ENCODE peak calls at places on chromosomes 1 and 21, in four cellular contexts. G is pancreas, T is endodermal cell, K is psoas muscle. I is an unnamed sample.
A peak's percentile ranks its signal among the peaks of the same experiment; 100 is the strongest.

GRCh38 chr1:172948457-172948856 is 102.3 kb downstream of the TNFSF18 start:
- DNase-seq in G (no peak), T (no peak), K (no peak), I (no peak)

GRCh38 chr1:180777072-180777689 is 135.5 kb upstream of the KIAA1614 start:
- DNase-seq in G (no peak), T (no peak), K (no peak), I (no peak)

GRCh38 chr21:30083120-30083945 is 83.3 kb downstream of the CLDN17 start:
- DNase-seq in G (no peak), T (peak; percentile 85), K (no peak), I (no peak)

GRCh38 chr1:160342953-160343869 is at the start of the genes COPA and NCSTN:
- DNase-seq in G (peak; percentile 84), T (peak; percentile 98), K (peak; percentile 96), I (peak; percentile 93)

GRCh38 chr1:53899206-53899628 is 5.2 kb downstream of the DIO1 start:
- DNase-seq in G (peak; percentile 40), T (no peak), K (no peak), I (no peak)

GRCh38 chr1:66251521-66251920 is 282.4 kb upstream of the SGIP1 start:
- DNase-seq in G (no peak), T (peak; percentile 69), K (no peak), I (no peak)

GRCh38 chr21:44013380-44014088 is 1.4 kb downstream of the TRAPPC10 start:
- DNase-seq in G (no peak), T (no peak), K (no peak), I (no peak)

GRCh38 chr1:243984788-243985187 is 66.3 kb upstream of the ZBTB18 start:
- DNase-seq in G (no peak), T (no peak), K (no peak), I (no peak)

GRCh38 chr1:224357626-224358124 is 996 bp downstream of the CNIH4 start:
- DNase-seq in G (no peak), T (no peak), K (no peak), I (no peak)

GRCh38 chr1:226656201-226656600 is 82.9 kb downstream of the ITPKB start:
- DNase-seq in G (peak; percentile 75), T (peak; percentile 76), K (peak; percentile 43), I (no peak)

GRCh38 chr1:42290130-42290529 is 44.9 kb downstream of the FOXJ3 start:
- DNase-seq in G (no peak), T (no peak), K (no peak), I (no peak)

GRCh38 chr1:32014199-32014936 is 700 bp downstream of the KHDRBS1 start:
- DNase-seq in G (peak; percentile 50), T (peak; percentile 72), K (peak; percentile 71), I (peak; percentile 31)

GRCh38 chr1:224753491-224753890 is 137.4 kb downstream of the CNIH3 start:
- DNase-seq in G (no peak), T (peak; percentile 19), K (no peak), I (no peak)

GRCh38 chr1:208030320-208031091 is 119.6 kb upstream of the CD34 start:
- DNase-seq in G (no peak), T (no peak), K (peak; percentile 72), I (no peak)

GRCh38 chr21:32457360-32457840 is 44.9 kb downstream of the EVA1C start:
- DNase-seq in G (peak; percentile 67), T (no peak), K (peak; percentile 58), I (no peak)

GRCh38 chr1:192263436-192263835 is 53.4 kb upstream of the RGS21 start:
- DNase-seq in G (no peak), T (no peak), K (no peak), I (no peak)

GRCh38 chr1:168531605-168532345 is 12.0 kb downstream of the XCL2 start:
- DNase-seq in G (no peak), T (no peak), K (no peak), I (no peak)

GRCh38 chr1:204684206-204684536 is 1.4 kb downstream of the LRRN2 start:
- DNase-seq in G (no peak), T (peak; percentile 62), K (no peak), I (no peak)

GRCh38 chr1:230572121-230573083 is 69.9 kb upstream of the COG2 start:
- DNase-seq in G (peak; percentile 18), T (peak; percentile 56), K (no peak), I (peak; percentile 65)

GRCh38 chr1:9315411-9316079 is 22.9 kb downstream of the SPSB1 start:
- DNase-seq in G (no peak), T (no peak), K (no peak), I (no peak)

GRCh38 chr1:174743654-174744561 is 255.8 kb upstream of the CACYBP start:
- DNase-seq in G (no peak), T (no peak), K (no peak), I (no peak)

GRCh38 chr1:94806451-94806861 is 13.7 kb upstream of the SLC44A3 start:
- DNase-seq in G (no peak), T (no peak), K (no peak), I (no peak)

GRCh38 chr1:212749924-212750535 is 41.5 kb downstream of the NSL1 start:
- DNase-seq in G (no peak), T (peak; percentile 66), K (no peak), I (peak; percentile 47)

GRCh38 chr1:43537423-43538142 is 6.9 kb downstream of the PTPRF start:
- DNase-seq in G (peak; percentile 89), T (no peak), K (no peak), I (no peak)

DNA sequence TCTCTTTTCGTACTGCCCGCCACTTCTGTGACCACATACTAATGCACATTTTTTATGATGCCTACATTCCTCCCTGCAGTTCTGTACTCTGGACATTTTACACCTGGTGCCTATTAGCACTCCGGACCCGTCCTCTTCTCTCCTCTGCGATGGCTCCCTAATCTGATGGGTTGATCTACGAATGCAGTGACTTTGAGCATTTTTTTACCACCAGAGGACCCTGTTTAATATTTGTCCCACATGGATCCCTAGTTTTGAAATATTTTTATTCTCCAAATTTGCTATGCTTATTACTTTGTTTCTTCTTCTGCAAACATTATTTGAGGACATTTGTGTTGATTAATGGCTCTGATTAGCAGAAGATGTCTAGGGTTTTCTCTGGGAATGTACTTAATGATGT is 5.2 kb downstream of the PPFIA4 start:
- DNase-seq in G (no peak), T (peak; percentile 29), K (no peak), I (no peak)
- TF ChIP-seq CTCF in G (no peak), T (peak; percentile 72), K (peak; percentile 19), I (no peak)

GRCh38 chr1:4117196-4117595 is 217.1 kb upstream of the C1orf174 start:
- DNase-seq in G (no peak), T (no peak), K (no peak), I (no peak)
- H3K9me3 ChIP-seq in G (no peaks in the 10 kb centered on the region), T (no peaks in the 10 kb centered on the region), K (no peaks in the 10 kb centered on the region), I (no peaks in the 10 kb centered on the region)

DNA sequence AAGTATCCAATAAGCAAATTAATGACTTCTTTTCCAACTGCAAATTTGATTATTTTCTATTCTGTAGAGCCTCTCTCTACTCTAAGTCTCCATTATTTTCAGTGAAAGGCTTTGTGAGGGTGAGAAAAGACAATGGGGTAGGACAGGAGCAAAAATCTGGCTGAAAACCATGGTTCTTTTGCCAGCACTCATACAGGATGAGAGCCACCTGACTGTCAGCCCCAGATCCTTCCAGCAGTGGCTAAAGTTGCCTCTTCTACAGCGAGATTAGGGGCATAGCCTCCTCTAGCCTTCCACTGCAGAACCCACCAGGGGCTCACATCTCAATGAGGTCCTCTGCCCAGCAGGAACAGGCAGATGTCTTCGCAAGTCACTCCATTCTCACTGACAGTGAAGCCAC is 23.7 kb downstream of the NMNAT2 start:
- DNase-seq in G (no peak), T (no peak), K (no peak), I (no peak)
- H3K27me3 ChIP-seq in G (no peaks in the 10 kb centered on the region), T (no peaks in the 10 kb centered on the region), K (no peaks in the 10 kb centered on the region), I (no peaks in the 10 kb centered on the region)

DNA sequence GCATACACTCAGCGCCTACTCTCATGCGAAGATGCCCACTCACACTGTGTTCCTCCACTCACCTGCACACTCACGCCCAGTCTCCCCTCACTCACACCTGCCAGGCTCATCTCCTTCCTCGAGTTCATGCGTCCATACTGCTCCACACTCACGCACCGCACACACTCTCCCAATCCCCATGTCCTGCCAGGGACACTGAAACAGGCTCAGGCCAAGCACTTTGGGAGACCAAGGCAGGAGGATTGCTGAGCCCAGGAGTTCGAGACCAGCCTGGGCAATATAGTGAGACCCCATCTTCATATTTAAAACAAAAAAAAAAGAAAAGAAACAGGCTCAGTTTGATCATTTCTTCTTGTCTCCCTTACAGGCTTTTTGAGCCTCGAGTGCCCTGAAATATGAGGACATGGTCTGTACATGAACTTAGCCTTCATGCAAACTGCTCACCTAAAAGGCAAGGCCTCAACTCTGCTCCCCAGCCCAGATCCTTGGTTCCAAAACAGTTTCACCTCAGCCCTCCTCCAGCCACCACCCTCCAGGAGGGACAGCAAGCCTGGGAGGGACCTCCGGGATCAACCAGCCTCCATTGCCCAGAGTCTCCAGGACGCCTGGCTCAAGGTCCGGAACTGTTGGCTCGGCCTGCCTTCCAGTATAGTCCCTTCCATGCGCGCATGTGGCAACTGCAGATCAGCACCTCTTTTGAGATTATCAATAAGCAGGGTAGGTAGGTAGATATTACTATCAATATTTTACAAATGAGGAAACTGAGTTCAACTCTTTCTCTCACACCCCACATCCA is 2.4 kb upstream of the PTAFR start:
- DNase-seq in G (no peak), T (no peak), K (peak; percentile 28), I (no peak)
- TF ChIP-seq CTCF in G (no peak), T (no peak), K (no peak), I (no peak)

DNA sequence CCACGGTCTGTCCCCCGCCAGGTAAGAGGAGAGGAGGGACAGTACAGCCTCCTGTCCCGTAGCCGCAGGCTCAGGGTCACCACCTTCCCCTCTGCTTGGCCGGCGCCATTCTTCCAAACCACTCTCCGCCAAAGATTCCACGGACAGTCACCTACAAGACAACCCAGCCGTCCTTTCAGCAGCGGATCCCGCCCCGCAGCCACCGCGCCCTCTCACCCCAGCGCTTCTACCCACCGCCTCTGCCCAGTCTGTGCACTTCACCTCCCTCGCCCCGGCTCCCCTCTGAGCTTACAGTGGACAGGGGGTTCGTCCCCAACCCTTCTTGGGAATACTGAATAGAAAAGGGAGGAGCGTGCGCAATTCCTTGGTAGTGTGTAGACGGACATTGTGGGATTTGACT is 319.6 kb downstream of the FAM72C start:
- DNase-seq in G (no peak), T (no peak), K (no peak), I (no peak)
- H3K9me3 ChIP-seq in G (no peaks in the 10 kb centered on the region), T (peaks cover 29% of the 10 kb centered on the region), K (no peaks in the 10 kb centered on the region), I (no peaks in the 10 kb centered on the region)

GRCh38 chr1:1176931-1177330 is 3.3 kb downstream of the TTLL10 start:
- DNase-seq in G (no peak), T (no peak), K (no peak), I (no peak)
- H3K27me3 ChIP-seq in G (no peaks in the 10 kb centered on the region), T (peaks cover 10% of the 10 kb centered on the region), K (peaks cover 12% of the 10 kb centered on the region), I (no peaks in the 10 kb centered on the region)

DNA sequence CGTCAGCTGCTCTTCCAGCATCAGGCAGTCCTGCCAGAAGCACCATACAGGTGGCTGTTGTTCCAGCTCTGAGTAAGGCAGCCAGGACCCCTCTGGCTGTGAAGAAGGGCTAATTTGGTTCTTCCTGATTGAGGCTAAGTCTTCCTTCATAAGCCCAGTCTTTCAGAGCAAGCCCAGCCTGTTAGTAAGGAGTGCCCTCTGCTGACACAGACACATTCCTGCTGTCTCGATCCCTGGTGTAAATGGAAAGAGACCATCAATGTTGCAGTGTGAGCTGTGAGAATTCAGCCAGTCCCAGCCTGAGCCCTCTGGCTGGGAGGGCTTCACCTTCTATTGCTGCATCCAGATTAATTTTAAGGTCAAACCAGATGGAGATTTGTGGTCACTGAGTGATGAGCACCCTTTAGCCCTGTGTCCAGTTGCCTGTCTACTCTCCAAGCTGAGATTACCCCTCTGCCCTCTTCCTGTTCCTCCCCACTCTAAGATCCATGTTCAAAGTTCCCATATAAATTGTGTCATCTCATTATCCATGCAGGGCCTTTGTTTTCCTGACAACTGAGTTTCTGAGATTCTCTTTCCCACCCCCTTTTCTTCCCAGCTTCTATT is 44.8 kb upstream of the KIRREL1 start:
- DNase-seq in G (no peak), T (peak; percentile 87), K (no peak), I (peak; percentile 52)
- TF ChIP-seq CTCF in G (peak; percentile 14), T (peak; percentile 87), K (no peak), I (peak; percentile 62)

GRCh38 chr1:147444381-147444780 is 96.9 kb upstream of the BCL9 start:
- DNase-seq in G (no peak), T (no peak), K (no peak), I (no peak)
- H3K9me3 ChIP-seq in G (no peaks in the 10 kb centered on the region), T (peaks cover 9% of the 10 kb centered on the region), K (peaks cover 12% of the 10 kb centered on the region), I (peaks cover 13% of the 10 kb centered on the region)

I was measured in Caco-2.